ENCODE peak calls at places on chromosomes 13 and 19, in five cellular contexts. S is skeletal muscle cell; Y is mucosa of gallbladder; A is aorta; O is stimulated activated CD4-positive, alpha-beta T cell treated with anti-CD3 and anti-CD28 coated beads, Interleukin-1b, Interleukin-23, amount 100 ng/mL, for 24 hours. E is an unnamed sample.

GRCh38 chr13:43805071-43805468 is 18.3 kb upstream of the ENOX1 start:
- DNase-seq in S (peak; percentile 98), Y (no peak), A (no peak), O (no peak), E (no peak)

GRCh38 chr13:30112602-30113435 is 194.5 kb downstream of the KATNAL1 start:
- DNase-seq in S (peak; percentile 70), Y (peak; percentile 82), A (peak; percentile 89), O (peak; percentile 66), E (peak; percentile 87)

GRCh38 chr19:14164724-14165493 is 28.5 kb upstream of the ASF1B start:
- DNase-seq in S (no peak), Y (no peak), A (no peak), O (no peak), E (no peak)

GRCh38 chr19:16445238-16446107 is 26.3 kb downstream of the EPS15L1 start:
- DNase-seq in S (peak; percentile 7), Y (no peak), A (no peak), O (no peak), E (no peak)

GRCh38 chr13:36341718-36342117 is 4.5 kb downstream of the SPART start:
- DNase-seq in S (no peak), Y (no peak), A (no peak), O (no peak), E (no peak)

GRCh38 chr13:100063906-100064305 is 25.0 kb upstream of the PCCA start:
- DNase-seq in S (no peak), Y (no peak), A (no peak), O (no peak), E (no peak)

GRCh38 chr19:37817180-37817911 is 38.0 kb upstream of the ZNF573 start:
- DNase-seq in S (no peak), Y (peak; percentile 74), A (peak; percentile 86), O (peak; percentile 29), E (peak; percentile 44)

GRCh38 chr13:112894673-112895481 is 74.1 kb upstream of the MCF2L start:
- DNase-seq in S (no peak), Y (no peak), A (peak; percentile 44), O (no peak), E (no peak)

GRCh38 chr19:16073988-16074387 is 2.3 kb upstream of the TPM4 start:
- DNase-seq in S (no peak), Y (no peak), A (peak; percentile 10), O (no peak), E (no peak)

GRCh38 chr13:99982021-99982740 is 597 bp downstream of the ZIC2 start:
- DNase-seq in S (no peak), Y (no peak), A (peak; percentile 46), O (no peak), E (no peak)

GRCh38 chr13:41019578-41020347 is 647 bp upstream of the ELF1 start:
- DNase-seq in S (no peak), Y (no peak), A (no peak), O (no peak), E (no peak)

GRCh38 chr13:98327326-98328314 is 150.6 kb upstream of the RNF113B start:
- DNase-seq in S (peak; percentile 60), Y (no peak), A (no peak), O (no peak), E (no peak)

GRCh38 chr19:4712771-4713170 is 10.9 kb downstream of the DPP9 start:
- DNase-seq in S (no peak), Y (no peak), A (no peak), O (no peak), E (no peak)

GRCh38 chr13:23443878-23444277 is 10.4 kb upstream of the SACS start:
- DNase-seq in S (no peak), Y (no peak), A (no peak), O (no peak), E (no peak)

GRCh38 chr13:49343731-49344130 is 96.0 kb downstream of the CDADC1 start:
- DNase-seq in S (no peak), Y (no peak), A (no peak), O (no peak), E (no peak)

GRCh38 chr13:21047591-21048282 is 13.6 kb downstream of the LATS2 start:
- DNase-seq in S (no peak), Y (no peak), A (no peak), O (no peak), E (peak; percentile 7)

GRCh38 chr13:75645141-75645540 is 9.0 kb downstream of the LMO7 start:
- DNase-seq in S (no peak), Y (no peak), A (no peak), O (no peak), E (no peak)